ENCODE peak calls at places on chromosomes 5 and 9, in six cellular contexts. J is mammary epithelial cell, H is left ventricle myocardium inferior, M is fibroblast of pulmonary artery, I is chondrocyte, R is NCI-H345. D is an unnamed sample.

GRCh38 chr9:17962747-17963146 is 383.9 kb downstream of the SH3GL2 start:
- DNase-seq in M (peak), J (no peak), H (peak), R (no peak), I (no peak), D (no peak)

GRCh38 chr9:20225841-20226240 is 396.5 kb downstream of the MLLT3 start:
- DNase-seq in R (no peak), J (no peak), M (no peak), I (no peak), H (no peak), D (peak)

GRCh38 chr5:138508958-138509357 is 34.1 kb downstream of the ETF1 start:
- DNase-seq in J (no peak), H (no peak), R (no peak), I (no peak), M (no peak), D (no peak)

GRCh38 chr9:121607434-121608248 is 43.8 kb upstream of the DAB2IP start:
- DNase-seq in I (no peak), M (peak), R (no peak), J (no peak), H (peak), D (peak)

GRCh38 chr5:112018846-112019245 is 261.9 kb upstream of the NREP start:
- DNase-seq in M (no peak), R (no peak), J (no peak), I (no peak), H (no peak), D (no peak)

GRCh38 chr9:114546851-114547250 is 40.7 kb upstream of the ATP6V1G1 start:
- DNase-seq in M (no peak), R (no peak), I (no peak), H (no peak), J (no peak), D (peak)

GRCh38 chr9:15824310-15824709 is 271.5 kb downstream of the CCDC171 start:
- DNase-seq in I (no peak), H (no peak), J (no peak), R (no peak), M (peak), D (peak)

GRCh38 chr5:152256580-152256979 is 148.5 kb downstream of the NMUR2 start:
- DNase-seq in I (no peak), H (no peak), M (no peak), R (no peak), J (no peak), D (no peak)

GRCh38 chr5:67511911-67512310 is 315.3 kb upstream of the CD180 start:
- DNase-seq in I (no peak), R (no peak), H (no peak), M (no peak), J (no peak), D (no peak)

GRCh38 chr9:105026451-105026850 is 98.5 kb upstream of the ABCA1 start:
- DNase-seq in R (no peak), J (peak), I (no peak), H (no peak), M (peak), D (peak)

GRCh38 chr5:124902097-124902821 is 155.8 kb upstream of the ZNF608 start:
- DNase-seq in J (no peak), R (peak), M (peak), I (no peak), H (no peak), D (peak)

GRCh38 chr5:176542135-176542595 is 5.0 kb upstream of the RNF44 start:
- DNase-seq in R (no peak), I (no peak), H (peak), M (no peak), J (no peak), D (no peak)

GRCh38 chr5:15737882-15738677 is 238.1 kb downstream of the FBXL7 start:
- DNase-seq in I (no peak), H (no peak), M (peak), J (no peak), R (no peak), D (no peak)

GRCh38 chr5:100595152-100595811 is 60.1 kb downstream of the FAM174A start:
- DNase-seq in I (no peak), M (peak), R (no peak), J (peak), H (peak), D (peak)

GRCh38 chr5:115258001-115258400 is 4.7 kb downstream of the PGGT1B start:
- DNase-seq in M (no peak), I (no peak), J (no peak), R (no peak), H (no peak), D (no peak)

GRCh38 chr5:59583810-59584562 is 309.5 kb downstream of the PDE4D start:
- DNase-seq in M (no peak), I (no peak), H (no peak), J (no peak), R (peak), D (no peak)

GRCh38 chr5:149387982-149388381 is 8.9 kb upstream of the IL17B start:
- DNase-seq in H (no peak), M (peak), I (no peak), J (no peak), R (no peak), D (no peak)

GRCh38 chr5:59143926-59144333 is 561.1 kb downstream of the RAB3C start:
- DNase-seq in R (no peak), H (no peak), J (no peak), I (no peak), M (no peak), D (no peak)

GRCh38 chr5:150514708-150515211 is 6.8 kb downstream of the NDST1 start:
- DNase-seq in M (peak), H (no peak), R (peak), J (peak), I (no peak), D (peak)

GRCh38 chr5:73673161-73673591 is 47.2 kb downstream of the ARHGEF28 start:
- DNase-seq in J (peak), R (no peak), M (peak), I (no peak), H (no peak), D (peak)

GRCh38 chr5:143263272-143263810 is 140.1 kb downstream of the NR3C1 start:
- DNase-seq in R (no peak), M (no peak), J (no peak), H (no peak), I (no peak), D (no peak)

GRCh38 chr9:109975574-109976327 is 195.8 kb downstream of the PALM2AKAP2 start:
- DNase-seq in H (no peak), I (no peak), M (peak), R (no peak), J (no peak), D (peak)

GRCh38 chr5:178505639-178506407 is 84.4 kb downstream of the COL23A1 start:
- DNase-seq in H (no peak), I (no peak), M (no peak), J (no peak), R (no peak), D (no peak)

GRCh38 chr5:150836703-150837102 is 9.6 kb upstream of the IRGM start:
- DNase-seq in M (no peak), H (no peak), I (no peak), J (no peak), R (no peak), D (peak)

GRCh38 chr5:21834863-21835262 is 1018.3 kb downstream of the CDH12 start:
- DNase-seq in H (no peak), M (no peak), I (no peak), R (peak), J (no peak), D (no peak)

GRCh38 chr5:169099801-169100734 is 200.9 kb downstream of the SLIT3 start:
- DNase-seq in J (peak), M (no peak), R (no peak), I (no peak), H (no peak), D (no peak)

GRCh38 chr9:137828527-137829259 is 48.9 kb upstream of the CACNA1B start:
- DNase-seq in M (peak), J (no peak), H (no peak), R (peak), I (no peak), D (peak)

GRCh38 chr9:98902925-98903324 is 40.8 kb upstream of the COL15A1 start:
- DNase-seq in H (no peak), M (no peak), R (no peak), J (no peak), I (no peak), D (no peak)

GRCh38 chr5:56432326-56432725 is 199.2 kb upstream of the ANKRD55 start:
- DNase-seq in J (no peak), M (peak), I (no peak), R (no peak), H (no peak), D (no peak)

GRCh38 chr5:93006915-93007314 is 574.1 kb downstream of the NR2F1-AS1 start:
- DNase-seq in J (no peak), H (no peak), I (no peak), R (no peak), M (no peak), D (peak)